ENCODE peak calls at places on chromosomes 6 and 20, in four cellular contexts. X is HL-60, A is HepG2, F is GM23338. Z is an unnamed sample.

GRCh38 chr20:53621482-53622246 is 28.0 kb upstream of the ZNF217 start:
- DNase-seq in A (peak), F (peak), X (no peak), Z (peak)

GRCh38 chr6:168410554-168411011 is 30.4 kb upstream of the SMOC2 start:
- DNase-seq in F (no peak), X (no peak), A (no peak), Z (no peak)

GRCh38 chr6:91221072-91221471 is 634.2 kb upstream of the MAP3K7 start:
- DNase-seq in X (peak), F (no peak), A (no peak), Z (no peak)

GRCh38 chr6:85772641-85773040 is 130.0 kb upstream of the SYNCRIP start:
- DNase-seq in F (no peak), A (no peak), X (no peak), Z (no peak)

GRCh38 chr6:20472748-20473147 is 61.5 kb upstream of the CDKAL1 start:
- DNase-seq in X (no peak), F (no peak), A (no peak), Z (no peak)

GRCh38 chr6:163014736-163015135 is 287.0 kb downstream of the PACRG start:
- DNase-seq in X (no peak), A (no peak), F (no peak), Z (no peak)

GRCh38 chr20:10642859-10643559 is 30.8 kb downstream of the JAG1 start:
- DNase-seq in F (no peak), A (no peak), X (no peak), Z (no peak)

GRCh38 chr6:24900917-24901697 is 34.7 kb downstream of the RIPOR2 start:
- DNase-seq in X (no peak), A (no peak), F (no peak), Z (no peak)

GRCh38 chr6:33318426-33319073 is 1.0 kb upstream of the ZBTB22 start:
- DNase-seq in A (no peak), X (no peak), F (no peak), Z (no peak)

GRCh38 chr6:97947841-97948240 is 664.8 kb upstream of the MMS22L start:
- DNase-seq in A (peak), X (no peak), F (no peak), Z (no peak)

GRCh38 chr6:85402922-85403321 is 47.0 kb upstream of the NT5E start:
- DNase-seq in A (no peak), F (no peak), X (no peak), Z (no peak)

GRCh38 chr20:36371391-36371790 is 65.3 kb downstream of the DLGAP4 start:
- DNase-seq in X (no peak), A (no peak), F (no peak), Z (no peak)
- TF ChIP-seq REST in X (no peak), A (no peak), F (no peak), Z (no peak)

DNA sequence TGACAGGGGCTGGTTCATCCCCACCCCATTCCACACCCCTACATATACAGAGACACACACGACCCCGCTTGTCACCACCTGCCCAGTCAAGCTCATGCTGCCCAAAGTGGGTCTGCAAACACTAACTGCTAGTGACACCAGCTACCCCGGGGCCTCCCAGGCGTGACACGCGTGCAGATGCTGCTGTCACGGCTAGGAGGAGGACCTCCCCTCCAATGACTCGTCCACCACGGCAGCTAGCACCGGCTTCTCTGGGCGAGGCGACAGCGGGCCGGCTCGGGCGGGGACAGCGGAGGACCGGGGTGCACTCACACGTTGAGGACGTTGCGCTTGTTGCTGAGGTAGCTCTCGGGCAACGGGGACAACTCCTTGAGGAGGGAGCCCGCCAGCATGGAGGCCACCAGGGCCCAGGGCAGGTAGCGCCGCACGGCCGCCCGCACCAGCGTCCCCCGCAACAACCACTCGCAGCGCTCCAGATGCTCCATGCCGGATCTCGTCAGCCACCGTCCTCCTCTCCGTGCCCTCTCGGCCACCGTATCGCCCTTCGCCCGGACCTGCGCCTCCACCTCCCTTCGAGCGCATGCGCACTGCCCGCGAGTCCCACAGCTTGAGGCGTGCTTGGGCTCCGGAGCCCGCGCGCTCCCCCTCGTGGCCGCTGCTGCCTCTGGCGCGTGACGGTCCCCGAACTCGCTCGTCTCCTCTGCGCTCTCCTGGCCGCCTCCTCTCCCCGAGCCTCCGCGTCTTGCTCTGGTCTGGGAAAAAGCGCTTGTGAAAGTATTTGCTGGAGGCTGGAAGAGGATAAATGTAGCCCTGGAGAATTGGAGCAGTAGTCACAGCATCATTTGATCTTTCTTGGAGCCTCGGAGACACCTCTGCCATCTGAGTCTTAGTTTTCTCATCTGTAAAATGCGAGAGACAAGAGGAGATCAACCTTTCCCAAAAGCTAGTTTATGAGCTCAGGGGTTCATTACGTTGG is at the start of gene FITM2:
- DNase-seq in F (peak), A (peak), X (peak), Z (peak)
- TF ChIP-seq REST in F (no peak), A (peak), X (no peak), Z (no peak)

DNA sequence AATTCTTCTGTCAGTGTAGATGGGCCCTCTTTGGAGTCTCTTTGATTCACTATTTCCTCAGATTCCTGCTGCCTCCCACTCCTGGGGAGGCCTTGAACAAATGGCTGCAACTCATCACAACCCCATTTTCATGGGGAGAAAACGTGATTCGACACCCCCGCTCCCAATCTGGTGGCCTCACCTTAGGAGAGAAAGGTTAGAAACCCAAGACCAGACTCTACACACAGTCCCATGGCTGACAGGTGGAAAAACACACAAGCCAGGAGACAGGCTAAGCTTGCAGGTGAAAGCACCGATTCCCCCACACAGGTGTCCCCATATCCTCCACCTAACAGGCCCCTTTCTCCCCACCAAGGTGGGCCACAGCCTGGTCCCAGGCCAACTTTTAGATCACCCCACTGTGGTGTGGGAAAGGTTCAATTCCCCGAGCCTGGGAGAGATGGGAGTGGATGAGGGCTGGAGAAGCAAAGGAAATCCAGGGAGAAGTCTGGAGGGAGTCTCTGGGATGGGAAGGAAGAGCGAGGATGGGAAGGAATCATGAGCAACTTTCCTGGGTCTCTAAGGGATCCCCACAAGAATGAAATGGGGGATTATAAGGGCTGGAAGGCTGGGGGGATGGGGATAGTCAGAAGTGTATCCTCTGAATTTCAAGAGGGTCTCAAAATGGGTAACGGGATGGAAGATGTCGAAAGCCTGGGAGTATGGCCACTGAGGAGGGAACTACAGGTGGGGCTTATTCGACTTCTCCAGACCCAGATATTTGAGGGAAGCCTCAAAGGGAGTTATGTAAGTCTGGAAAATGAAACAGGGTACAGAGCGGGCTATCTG is 946 bp downstream of the PLAGL2 start:
- DNase-seq in F (no peak), X (no peak), A (no peak), Z (no peak)
- TF ChIP-seq REST in F (no peak), X (no peak), A (no peak), Z (no peak)

GRCh38 chr6:110875548-110876169 is 1.1 kb downstream of the AMD1 start:
- DNase-seq in F (peak), A (no peak), X (no peak), Z (no peak)
- TF ChIP-seq REST in F (no peak), A (no peak), X (no peak), Z (no peak)

DNA sequence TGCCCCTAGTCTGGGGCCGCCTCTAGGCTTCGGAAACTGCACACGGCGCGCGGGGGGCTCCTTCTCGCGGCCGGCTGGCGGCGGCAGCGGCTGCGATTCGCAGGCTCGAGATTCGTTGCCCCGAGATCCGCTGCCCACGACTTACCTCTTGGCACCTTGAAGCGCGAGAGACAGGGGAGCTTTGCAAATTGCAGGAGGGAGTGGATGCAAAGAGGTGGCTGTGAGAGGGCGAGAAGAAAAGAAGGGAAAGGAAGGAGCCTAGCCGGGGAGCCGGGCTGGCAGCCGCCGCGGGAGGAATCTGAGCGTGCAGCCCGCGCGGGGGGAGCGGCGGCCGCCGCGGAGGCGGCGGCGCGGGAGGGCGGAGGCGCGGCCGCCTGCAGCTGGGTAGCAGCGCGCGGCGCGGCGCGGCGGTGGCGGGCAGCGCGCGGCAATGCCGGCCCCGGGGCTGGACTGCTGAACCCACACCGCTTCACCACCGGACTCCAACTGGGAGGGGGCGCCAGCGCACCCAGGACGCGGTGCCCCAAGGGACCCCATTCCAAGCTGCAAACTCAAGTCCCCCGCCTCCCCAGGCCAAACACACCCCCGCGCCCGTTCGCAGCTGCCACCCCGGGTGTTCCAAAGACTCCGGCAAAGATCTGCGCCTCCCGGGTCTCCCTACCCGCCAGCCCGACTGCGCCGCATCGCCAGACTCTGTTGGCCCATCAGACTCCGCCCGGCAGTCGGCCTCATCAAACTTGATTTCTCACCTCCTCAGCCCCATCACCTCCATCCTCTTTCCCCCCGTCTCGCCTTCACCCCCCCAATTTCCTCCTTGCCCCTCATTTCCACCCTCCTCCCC is 44.2 kb upstream of the SUPT3H start:
- DNase-seq in X (peak), A (peak), F (peak), Z (peak)
- TF ChIP-seq REST in X (no peak), A (no peak), F (no peak), Z (no peak)

DNA sequence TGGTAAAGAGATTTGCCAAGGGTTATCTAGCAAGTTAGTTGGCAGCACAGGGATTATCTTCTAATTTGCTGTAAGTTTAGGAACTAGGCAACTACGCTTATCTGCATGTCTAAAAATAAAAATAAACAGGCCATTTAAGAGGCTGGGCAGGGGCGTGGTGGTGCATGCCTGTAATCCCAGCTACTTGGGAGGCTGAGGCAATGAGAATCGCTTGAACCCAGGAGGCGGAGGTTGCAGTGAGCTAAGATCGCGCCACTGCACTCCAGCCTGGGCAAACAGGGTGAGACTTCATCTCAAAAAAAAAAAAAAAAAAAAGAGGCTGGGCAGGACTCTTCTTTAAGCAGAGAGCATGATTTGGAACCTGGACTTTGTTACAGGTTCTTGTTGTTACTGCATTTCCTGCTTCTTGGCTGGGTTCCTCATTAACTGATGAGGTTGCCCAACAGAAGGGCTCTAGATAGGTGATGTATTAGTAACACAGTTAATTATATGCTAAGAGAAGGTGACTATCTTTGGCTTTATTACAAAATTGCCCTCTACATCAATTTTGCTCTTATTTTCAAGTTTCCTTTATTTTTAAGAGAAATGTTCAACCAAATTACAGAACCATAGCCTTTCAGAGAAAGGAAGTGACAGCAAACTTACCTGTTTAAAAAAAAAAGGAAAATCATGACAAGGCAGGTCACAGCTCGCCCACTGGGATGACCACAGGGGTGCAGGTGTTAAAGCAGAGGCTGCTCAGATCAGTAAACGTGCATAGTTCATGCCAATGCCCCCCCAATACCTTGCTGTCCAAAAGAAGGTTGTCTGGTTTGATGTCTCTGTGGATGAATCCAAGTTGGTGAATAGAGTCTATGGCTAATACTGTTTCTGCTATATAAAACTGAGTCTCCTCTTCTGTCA is 32.5 kb downstream of the STK38 start:
- DNase-seq in F (no peak), X (no peak), A (peak), Z (no peak)
- TF ChIP-seq REST in F (no peak), X (no peak), A (no peak), Z (no peak)

DNA sequence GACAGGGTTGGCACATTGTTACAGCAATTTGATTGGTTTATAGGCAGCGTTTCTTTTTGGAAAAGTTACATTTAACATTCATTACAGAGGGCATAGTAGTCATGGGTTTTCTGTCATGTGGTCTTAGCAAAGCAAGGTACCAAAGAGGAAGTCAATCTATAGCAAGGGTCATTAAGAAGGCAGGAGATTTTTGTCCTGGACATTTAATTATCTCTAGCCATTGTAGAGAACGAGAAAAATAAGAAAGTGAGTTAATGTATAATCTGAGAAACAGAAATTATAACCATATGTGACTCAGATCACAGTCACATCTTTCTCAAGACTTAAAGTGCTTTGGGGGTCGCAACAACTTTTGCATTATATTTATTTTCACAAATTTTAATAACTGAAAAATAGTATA is 47.4 kb downstream of the TPD52L1 start:
- DNase-seq in F (no peak), A (no peak), X (no peak), Z (no peak)
- TF ChIP-seq REST in F (no peak), A (no peak), X (no peak), Z (no peak)

GRCh38 chr6:110781522-110782200 is 33.6 kb downstream of the CDK19 start:
- DNase-seq in X (no peak), A (no peak), F (no peak), Z (no peak)
- TF ChIP-seq REST in X (no peak), A (no peak), F (no peak), Z (no peak)

DNA sequence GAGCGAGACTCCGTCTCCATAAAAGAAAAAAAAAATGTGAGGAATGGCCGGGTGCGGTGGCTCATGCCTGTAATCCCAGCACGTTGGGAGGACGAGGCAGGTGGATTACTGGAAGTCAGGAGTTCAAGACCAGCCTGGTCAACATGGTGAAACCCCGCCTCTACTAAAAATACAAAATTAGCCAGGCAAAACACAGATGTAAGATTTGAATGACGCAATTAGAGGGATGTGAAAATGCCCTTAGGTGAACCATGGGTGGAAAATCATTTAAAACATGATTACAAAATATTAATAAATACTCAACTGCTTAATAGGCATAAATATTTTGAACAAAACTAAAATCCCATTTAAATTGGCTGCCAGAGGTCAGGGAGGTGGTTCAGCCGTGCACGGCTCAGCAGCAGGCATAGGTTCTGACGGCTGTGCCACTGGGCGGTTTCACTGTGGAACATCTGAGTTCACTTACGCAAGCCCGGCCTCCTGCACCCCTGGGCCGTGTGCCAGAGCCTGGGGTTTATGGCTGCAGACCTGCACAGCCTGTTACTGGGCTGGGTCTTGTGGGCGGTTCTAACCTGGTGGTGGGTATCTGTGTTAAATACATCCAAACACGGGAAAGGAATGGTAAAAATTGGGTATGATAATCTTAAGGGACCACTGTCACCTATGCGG is 21.1 kb downstream of the COL9A3 start:
- DNase-seq in A (peak), F (no peak), X (peak), Z (no peak)
- TF ChIP-seq REST in A (no peak), F (no peak), X (no peak), Z (no peak)

GRCh38 chr20:1118336-1119127 is at the start of gene PSMF1:
- DNase-seq in X (peak), F (peak), A (peak), Z (peak)
- TF ChIP-seq REST in X (peak), F (no peak), A (peak), Z (no peak)